ENCODE peak calls at places on chromosomes 4 and X, in six cellular contexts. J, M, B, G, P and E are unnamed samples.

GRCh38 chr4:21991050-21991449 is 42.5 kb upstream of the KCNIP4 start:
- DNase-seq in P (no peak), B (peak), M (no peak), J (no peak), G (no peak), E (peak)

GRCh38 chr4:8759987-8760386 is 111.7 kb downstream of the HMX1 start:
- DNase-seq in B (peak), M (no peak), P (peak), G (no peak), J (no peak), E (no peak)

GRCh38 chrX:50747471-50747900 is 66.5 kb downstream of the SHROOM4 start:
- DNase-seq in G (peak), B (no peak), M (peak), J (peak), P (no peak), E (no peak)

GRCh38 chr4:153333874-153334273 is 10.6 kb upstream of the MND1 start:
- DNase-seq in G (no peak), J (no peak), B (no peak), P (no peak), M (no peak), E (no peak)

GRCh38 chr4:116501954-116502353 is 583.4 kb downstream of the TRAM1L1 start:
- DNase-seq in G (no peak), P (no peak), M (no peak), J (peak), B (no peak), E (no peak)

GRCh38 chr4:126719803-126720202 is 913.0 kb upstream of the INTU start:
- DNase-seq in B (no peak), M (no peak), P (no peak), J (no peak), G (no peak), E (no peak)

GRCh38 chr4:38150766-38151165 is 190.6 kb downstream of the PTTG2 start:
- DNase-seq in B (no peak), J (no peak), M (no peak), G (no peak), P (peak), E (no peak)

GRCh38 chr4:39976945-39977488 is 694 bp downstream of the PDS5A start:
- DNase-seq in M (peak), P (no peak), J (peak), B (peak), G (peak), E (peak)

GRCh38 chr4:74376888-74377483 is 12.0 kb downstream of the EREG start:
- DNase-seq in J (peak), M (peak), B (no peak), G (peak), P (no peak), E (no peak)

GRCh38 chrX:129496625-129497024 is 26.7 kb downstream of the SMARCA1 start:
- DNase-seq in P (no peak), G (no peak), B (no peak), M (no peak), J (no peak), E (no peak)

GRCh38 chr4:26342328-26343040 is 21.7 kb downstream of the RBPJ start:
- DNase-seq in J (no peak), P (no peak), M (peak), B (no peak), G (peak), E (no peak)

GRCh38 chr4:186144180-186144579 is 39.7 kb downstream of the FAM149A start:
- DNase-seq in J (peak), M (no peak), G (peak), P (no peak), B (no peak), E (peak)

GRCh38 chrX:6460893-6461490 is 73.9 kb downstream of the VCX3A start:
- DNase-seq in M (no peak), G (no peak), B (no peak), J (no peak), P (no peak), E (no peak)

GRCh38 chrX:131895002-131895401 is 128.1 kb upstream of the STK26 start:
- DNase-seq in M (peak), J (no peak), G (no peak), P (no peak), B (no peak), E (no peak)

GRCh38 chr4:89788243-89789072 is 48.5 kb downstream of the SNCA start:
- DNase-seq in P (no peak), G (peak), M (no peak), B (peak), J (no peak), E (no peak)

GRCh38 chr4:177673980-177674504 is 231.8 kb upstream of the AGA start:
- DNase-seq in P (no peak), J (peak), B (no peak), G (no peak), M (no peak), E (no peak)

GRCh38 chrX:46838974-46839480 is 2.2 kb downstream of the RP2 start:
- DNase-seq in J (no peak), P (no peak), G (no peak), M (no peak), B (no peak), E (no peak)

DNA sequence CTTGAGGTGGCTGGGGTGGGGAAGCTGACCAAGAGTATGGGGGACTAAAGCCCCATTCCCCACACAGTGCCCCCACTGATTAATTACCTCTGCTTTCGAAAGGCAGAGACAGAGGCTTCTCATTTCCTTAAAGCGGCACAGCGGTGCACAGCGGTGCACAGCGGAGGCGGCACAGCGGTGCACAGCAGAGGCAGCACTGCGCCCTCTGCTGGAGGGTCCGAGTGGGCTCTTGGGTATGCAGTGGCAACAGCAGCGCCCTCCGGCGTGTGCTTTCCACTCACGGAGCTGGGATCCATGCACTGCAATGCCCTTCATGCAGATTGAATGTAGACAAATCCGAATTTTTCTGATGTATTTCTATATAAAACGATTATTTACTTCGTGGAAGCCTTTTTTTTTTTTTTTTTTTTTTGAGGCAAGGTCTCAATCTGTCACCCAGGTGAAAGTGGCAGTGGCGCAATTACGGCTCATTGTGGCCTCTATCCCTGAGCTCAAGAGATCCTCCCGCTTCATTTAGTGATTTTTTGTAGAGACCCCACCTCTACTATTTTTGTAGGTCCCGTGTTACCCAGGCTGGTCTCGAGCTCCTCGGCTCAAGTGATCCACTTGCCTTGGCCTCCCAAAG is 19.7 kb upstream of the PRPS2 start:
- DNase-seq in M (peak), J (peak), G (peak), P (no peak), B (no peak), E (peak)
- TF ChIP-seq CTCF in M (peak), J (peak), G (peak), P (no peak), B (no peak), E (peak)

GRCh38 chr4:176198316-176198903 is 3.0 kb upstream of the SPATA4 start:
- DNase-seq in G (no peak), M (no peak), B (peak), P (no peak), J (peak), E (peak)

GRCh38 chr4:176191974-176192373 is 3.4 kb downstream of the SPATA4 start:
- DNase-seq in M (no peak), J (no peak), G (peak), P (no peak), B (no peak), E (no peak)

GRCh38 chr4:176193126-176193525 is 2.3 kb downstream of the SPATA4 start:
- DNase-seq in J (no peak), B (no peak), G (peak), M (no peak), P (no peak), E (no peak)

GRCh38 chr4:176193898-176194297 is 1.5 kb downstream of the SPATA4 start:
- DNase-seq in J (no peak), B (no peak), M (no peak), G (peak), P (no peak), E (no peak)

GRCh38 chr4:176195184-176195978 is at the start of gene SPATA4:
- DNase-seq in M (peak), G (peak), J (peak), B (peak), P (peak), E (peak)
- TF ChIP-seq POLR2AphosphoS5 in M (no peak), G (peak), J (peak), B (peak), P (no peak), E (peak)

GRCh38 chrX:112941209-112941788 is 100.7 kb upstream of the AMOT start:
- DNase-seq in M (no peak), G (no peak), P (no peak), B (no peak), J (no peak), E (peak)
- TF ChIP-seq CTCF in M (no peak), G (no peak), P (no peak), B (no peak), J (no peak), E (no peak)

GRCh38 chr4:129532573-129532972 is 436.6 kb downstream of the C4orf33 start:
- DNase-seq in J (no peak), P (no peak), G (peak), M (no peak), B (no peak), E (no peak)
- TF ChIP-seq POLR2AphosphoS5 in J (no peak), P (no peak), G (no peak), M (no peak), B (no peak), E (no peak)